ENCODE peak calls at places on chromosomes 1 and 21, in ten cellular contexts. One of them, this sample, is unnamed. For H3K9me3, the result is how much of the 10 kb centered on the place peaks cover.

GRCh38 chr1:242787968-242788367 is 263.5 kb upstream of the PLD5 start:
- DNase-seq in CD8-positive, alpha-beta memory T cell: no peak
- DNase-seq in Panc1: no peak
- DNase-seq in RWPE2: no peak
- DNase-seq in prostate gland: no peak
- DNase-seq in keratinocyte: no peak
- DNase-seq in CD4-positive, alpha-beta T cell: no peak
- DNase-seq in esophagus squamous epithelium: no peak
- DNase-seq in uterus: no peak
- DNase-seq in OCI-LY7: no peak
- DNase-seq in this sample: no peak

GRCh38 chr1:79005945-79006344 is 585 bp downstream of the ADGRL4 start:
- DNase-seq in CD8-positive, alpha-beta memory T cell: no peak
- DNase-seq in Panc1: no peak
- DNase-seq in RWPE2: no peak
- DNase-seq in prostate gland: no peak
- DNase-seq in keratinocyte: no peak
- DNase-seq in CD4-positive, alpha-beta T cell: no peak
- DNase-seq in esophagus squamous epithelium: no peak
- DNase-seq in uterus: no peak
- DNase-seq in OCI-LY7: no peak
- DNase-seq in this sample: no peak

GRCh38 chr1:19563336-19564097 is 78.2 kb upstream of the CAPZB start:
- DNase-seq in CD8-positive, alpha-beta memory T cell: no peak
- DNase-seq in Panc1: no peak
- DNase-seq in RWPE2: no peak
- DNase-seq in prostate gland: peak
- DNase-seq in keratinocyte: no peak
- DNase-seq in CD4-positive, alpha-beta T cell: no peak
- DNase-seq in esophagus squamous epithelium: no peak
- DNase-seq in uterus: peak
- DNase-seq in OCI-LY7: no peak
- DNase-seq in this sample: no peak

GRCh38 chr21:29114765-29115164 is 15.7 kb upstream of the MAP3K7CL start:
- DNase-seq in CD8-positive, alpha-beta memory T cell: no peak
- DNase-seq in Panc1: no peak
- DNase-seq in RWPE2: no peak
- DNase-seq in prostate gland: no peak
- DNase-seq in keratinocyte: no peak
- DNase-seq in CD4-positive, alpha-beta T cell: no peak
- DNase-seq in esophagus squamous epithelium: no peak
- DNase-seq in uterus: no peak
- DNase-seq in OCI-LY7: no peak
- DNase-seq in this sample: no peak

GRCh38 chr1:81834921-81835698 is 34.4 kb downstream of the ADGRL2 start:
- DNase-seq in CD8-positive, alpha-beta memory T cell: no peak
- DNase-seq in Panc1: no peak
- DNase-seq in RWPE2: no peak
- DNase-seq in prostate gland: peak
- DNase-seq in keratinocyte: no peak
- DNase-seq in CD4-positive, alpha-beta T cell: no peak
- DNase-seq in esophagus squamous epithelium: no peak
- DNase-seq in uterus: no peak
- DNase-seq in OCI-LY7: no peak
- DNase-seq in this sample: no peak

GRCh38 chr1:53956308-53957168 is 10.4 kb downstream of the LRRC42 start:
- DNase-seq in CD8-positive, alpha-beta memory T cell: no peak
- DNase-seq in Panc1: no peak
- DNase-seq in RWPE2: no peak
- DNase-seq in prostate gland: no peak
- DNase-seq in keratinocyte: no peak
- DNase-seq in CD4-positive, alpha-beta T cell: no peak
- DNase-seq in esophagus squamous epithelium: no peak
- DNase-seq in uterus: no peak
- DNase-seq in OCI-LY7: no peak
- DNase-seq in this sample: no peak

GRCh38 chr1:239308701-239309333 is 77.6 kb upstream of the CHRM3 start:
- DNase-seq in CD8-positive, alpha-beta memory T cell: no peak
- DNase-seq in Panc1: peak
- DNase-seq in RWPE2: no peak
- DNase-seq in prostate gland: no peak
- DNase-seq in keratinocyte: no peak
- DNase-seq in CD4-positive, alpha-beta T cell: peak
- DNase-seq in esophagus squamous epithelium: no peak
- DNase-seq in uterus: no peak
- DNase-seq in OCI-LY7: no peak
- DNase-seq in this sample: no peak

GRCh38 chr21:36509966-36510742 is 30.2 kb upstream of the CLDN14 start:
- DNase-seq in CD8-positive, alpha-beta memory T cell: no peak
- DNase-seq in Panc1: no peak
- DNase-seq in RWPE2: no peak
- DNase-seq in prostate gland: peak
- DNase-seq in keratinocyte: no peak
- DNase-seq in CD4-positive, alpha-beta T cell: no peak
- DNase-seq in esophagus squamous epithelium: no peak
- DNase-seq in uterus: no peak
- DNase-seq in OCI-LY7: no peak
- DNase-seq in this sample: no peak

GRCh38 chr21:37358392-37358791 is 8.2 kb upstream of the DYRK1A start:
- DNase-seq in CD8-positive, alpha-beta memory T cell: no peak
- DNase-seq in Panc1: no peak
- DNase-seq in RWPE2: no peak
- DNase-seq in prostate gland: no peak
- DNase-seq in keratinocyte: no peak
- DNase-seq in CD4-positive, alpha-beta T cell: no peak
- DNase-seq in esophagus squamous epithelium: no peak
- DNase-seq in uterus: no peak
- DNase-seq in OCI-LY7: no peak
- DNase-seq in this sample: no peak

GRCh38 chr21:46219591-46220239 is 8.9 kb downstream of the LSS start:
- DNase-seq in CD8-positive, alpha-beta memory T cell: no peak
- DNase-seq in Panc1: no peak
- DNase-seq in RWPE2: no peak
- DNase-seq in prostate gland: no peak
- DNase-seq in keratinocyte: no peak
- DNase-seq in CD4-positive, alpha-beta T cell: no peak
- DNase-seq in esophagus squamous epithelium: no peak
- DNase-seq in uterus: peak
- DNase-seq in OCI-LY7: no peak
- DNase-seq in this sample: no peak

GRCh38 chr1:175877939-175878730 is 134.7 kb upstream of the TNR start:
- DNase-seq in CD8-positive, alpha-beta memory T cell: no peak
- DNase-seq in Panc1: no peak
- DNase-seq in RWPE2: no peak
- DNase-seq in prostate gland: no peak
- DNase-seq in keratinocyte: no peak
- DNase-seq in CD4-positive, alpha-beta T cell: no peak
- DNase-seq in esophagus squamous epithelium: no peak
- DNase-seq in uterus: no peak
- DNase-seq in OCI-LY7: no peak
- DNase-seq in this sample: no peak

GRCh38 chr1:248348475-248348874 is at the start of gene OR14C36:
- DNase-seq in CD8-positive, alpha-beta memory T cell: no peak
- DNase-seq in Panc1: no peak
- DNase-seq in RWPE2: no peak
- DNase-seq in prostate gland: no peak
- DNase-seq in keratinocyte: no peak
- DNase-seq in CD4-positive, alpha-beta T cell: no peak
- DNase-seq in esophagus squamous epithelium: no peak
- DNase-seq in uterus: no peak
- DNase-seq in OCI-LY7: no peak
- DNase-seq in this sample: no peak

DNA sequence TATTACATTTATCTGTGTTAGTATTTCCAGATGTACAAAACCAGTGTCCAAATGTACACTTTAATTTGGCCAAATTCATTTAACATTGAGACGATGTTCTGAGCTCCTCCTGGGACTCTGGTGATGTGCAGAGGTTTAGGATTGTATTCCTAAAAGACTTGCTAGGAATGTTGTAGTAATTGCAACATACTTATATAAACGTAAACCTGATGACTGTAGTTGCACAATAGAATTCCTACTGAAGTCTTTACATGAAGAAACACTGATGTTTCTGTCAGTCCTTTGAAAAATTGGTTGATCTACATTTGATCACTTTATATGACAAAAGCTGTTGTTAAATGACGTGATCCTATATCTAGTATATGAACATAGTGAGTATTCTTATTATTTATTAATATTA is 5.1 kb upstream of the OR14C36 start:
- DNase-seq in CD8-positive, alpha-beta memory T cell: no peak
- DNase-seq in Panc1: no peak
- DNase-seq in RWPE2: no peak
- DNase-seq in prostate gland: no peak
- DNase-seq in keratinocyte: no peak
- DNase-seq in CD4-positive, alpha-beta T cell: no peak
- DNase-seq in esophagus squamous epithelium: no peak
- DNase-seq in uterus: no peak
- DNase-seq in OCI-LY7: no peak
- DNase-seq in this sample: no peak
- H3K9me3 ChIP-seq in CD8-positive, alpha-beta memory T cell: under half
- H3K9me3 ChIP-seq in Panc1: under half
- H3K9me3 ChIP-seq in RWPE2: under half
- H3K9me3 ChIP-seq in prostate gland: under half
- H3K9me3 ChIP-seq in keratinocyte: under half
- H3K9me3 ChIP-seq in CD4-positive, alpha-beta T cell: under half
- H3K9me3 ChIP-seq in esophagus squamous epithelium: under half
- H3K9me3 ChIP-seq in uterus: under half
- H3K9me3 ChIP-seq in OCI-LY7: under half
- H3K9me3 ChIP-seq in this sample: under half

DNA sequence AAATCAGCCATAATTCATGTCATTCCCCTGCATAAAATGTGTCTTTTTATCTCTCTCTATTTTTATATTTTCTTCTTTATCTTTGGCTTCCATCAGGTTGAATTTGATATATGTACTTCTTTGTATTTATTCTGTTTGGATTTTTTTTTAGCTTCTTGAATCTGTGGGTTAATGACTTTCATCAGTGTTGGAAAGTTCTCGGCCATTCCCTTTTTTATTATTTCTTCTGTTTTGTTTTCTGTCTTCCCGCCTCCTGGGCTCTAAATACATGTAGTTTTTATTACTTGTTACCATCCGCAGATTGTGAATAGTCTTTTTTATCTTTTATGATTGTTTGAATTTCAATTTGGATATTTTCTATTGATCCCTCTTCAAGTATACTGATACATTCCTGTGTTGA is 637.5 kb downstream of the NPHP4 start:
- DNase-seq in CD8-positive, alpha-beta memory T cell: no peak
- DNase-seq in Panc1: no peak
- DNase-seq in RWPE2: no peak
- DNase-seq in prostate gland: no peak
- DNase-seq in keratinocyte: no peak
- DNase-seq in CD4-positive, alpha-beta T cell: no peak
- DNase-seq in esophagus squamous epithelium: no peak
- DNase-seq in uterus: no peak
- DNase-seq in OCI-LY7: no peak
- DNase-seq in this sample: no peak
- H3K9me3 ChIP-seq in CD8-positive, alpha-beta memory T cell: under half
- H3K9me3 ChIP-seq in Panc1: under half
- H3K9me3 ChIP-seq in RWPE2: under half
- H3K9me3 ChIP-seq in prostate gland: under half
- H3K9me3 ChIP-seq in keratinocyte: under half
- H3K9me3 ChIP-seq in CD4-positive, alpha-beta T cell: under half
- H3K9me3 ChIP-seq in esophagus squamous epithelium: under half
- H3K9me3 ChIP-seq in uterus: under half
- H3K9me3 ChIP-seq in OCI-LY7: under half
- H3K9me3 ChIP-seq in this sample: under half

GRCh38 chr1:3342960-3343359 is 111.5 kb upstream of the ARHGEF16 start:
- DNase-seq in CD8-positive, alpha-beta memory T cell: no peak
- DNase-seq in Panc1: no peak
- DNase-seq in RWPE2: no peak
- DNase-seq in prostate gland: no peak
- DNase-seq in keratinocyte: no peak
- DNase-seq in CD4-positive, alpha-beta T cell: no peak
- DNase-seq in esophagus squamous epithelium: no peak
- DNase-seq in uterus: no peak
- DNase-seq in OCI-LY7: no peak
- DNase-seq in this sample: no peak

GRCh38 chr1:3338725-3339070 is 115.8 kb upstream of the ARHGEF16 start:
- DNase-seq in CD8-positive, alpha-beta memory T cell: no peak
- DNase-seq in Panc1: no peak
- DNase-seq in RWPE2: no peak
- DNase-seq in prostate gland: no peak
- DNase-seq in keratinocyte: no peak
- DNase-seq in CD4-positive, alpha-beta T cell: no peak
- DNase-seq in esophagus squamous epithelium: no peak
- DNase-seq in uterus: no peak
- DNase-seq in OCI-LY7: no peak
- DNase-seq in this sample: no peak

GRCh38 chr1:3340548-3341235 is 113.8 kb upstream of the ARHGEF16 start:
- DNase-seq in CD8-positive, alpha-beta memory T cell: no peak
- DNase-seq in Panc1: no peak
- DNase-seq in RWPE2: no peak
- DNase-seq in prostate gland: no peak
- DNase-seq in keratinocyte: no peak
- DNase-seq in CD4-positive, alpha-beta T cell: no peak
- DNase-seq in esophagus squamous epithelium: no peak
- DNase-seq in uterus: no peak
- DNase-seq in OCI-LY7: no peak
- DNase-seq in this sample: no peak

GRCh38 chr1:3339856-3340255 is 114.6 kb upstream of the ARHGEF16 start:
- DNase-seq in CD8-positive, alpha-beta memory T cell: no peak
- DNase-seq in Panc1: no peak
- DNase-seq in RWPE2: no peak
- DNase-seq in prostate gland: no peak
- DNase-seq in keratinocyte: no peak
- DNase-seq in CD4-positive, alpha-beta T cell: no peak
- DNase-seq in esophagus squamous epithelium: no peak
- DNase-seq in uterus: no peak
- DNase-seq in OCI-LY7: no peak
- DNase-seq in this sample: no peak

GRCh38 chr1:3341236-3341994 is 113.0 kb upstream of the ARHGEF16 start:
- DNase-seq in CD8-positive, alpha-beta memory T cell: no peak
- DNase-seq in Panc1: no peak
- DNase-seq in RWPE2: no peak
- DNase-seq in prostate gland: no peak
- DNase-seq in keratinocyte: no peak
- DNase-seq in CD4-positive, alpha-beta T cell: no peak
- DNase-seq in esophagus squamous epithelium: no peak
- DNase-seq in uterus: no peak
- DNase-seq in OCI-LY7: no peak
- DNase-seq in this sample: no peak
- H3K9me3 ChIP-seq in CD8-positive, alpha-beta memory T cell: under half
- H3K9me3 ChIP-seq in Panc1: under half
- H3K9me3 ChIP-seq in RWPE2: under half
- H3K9me3 ChIP-seq in prostate gland: under half
- H3K9me3 ChIP-seq in keratinocyte: under half
- H3K9me3 ChIP-seq in CD4-positive, alpha-beta T cell: under half
- H3K9me3 ChIP-seq in esophagus squamous epithelium: under half
- H3K9me3 ChIP-seq in uterus: under half
- H3K9me3 ChIP-seq in OCI-LY7: under half
- H3K9me3 ChIP-seq in this sample: under half

DNA sequence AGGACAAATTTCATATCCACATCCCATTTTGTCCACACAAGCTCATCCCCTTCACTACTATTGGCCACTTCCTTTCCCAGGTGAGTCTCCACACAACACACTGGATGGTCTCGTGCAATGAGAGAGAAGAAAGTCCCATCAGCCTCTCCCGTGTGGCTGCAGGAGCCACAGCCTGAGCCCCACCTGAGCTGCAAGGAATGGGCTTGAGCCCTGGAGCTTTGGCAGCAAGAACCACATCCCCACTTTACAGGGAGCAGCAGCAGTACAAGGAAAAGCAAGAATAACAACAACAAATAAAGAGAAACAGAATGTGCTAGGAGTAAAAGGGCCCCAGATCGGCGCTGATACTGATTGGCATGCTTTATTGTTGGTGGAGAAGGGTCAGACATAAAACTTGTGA is 117.7 kb downstream of the TPTE start:
- DNase-seq in CD8-positive, alpha-beta memory T cell: no peak
- DNase-seq in Panc1: no peak
- DNase-seq in RWPE2: no peak
- DNase-seq in prostate gland: no peak
- DNase-seq in keratinocyte: no peak
- DNase-seq in CD4-positive, alpha-beta T cell: no peak
- DNase-seq in esophagus squamous epithelium: no peak
- DNase-seq in uterus: no peak
- DNase-seq in OCI-LY7: no peak
- DNase-seq in this sample: no peak
- H3K9me3 ChIP-seq in CD8-positive, alpha-beta memory T cell: under half
- H3K9me3 ChIP-seq in Panc1: under half
- H3K9me3 ChIP-seq in RWPE2: under half
- H3K9me3 ChIP-seq in prostate gland: under half
- H3K9me3 ChIP-seq in keratinocyte: under half
- H3K9me3 ChIP-seq in CD4-positive, alpha-beta T cell: under half
- H3K9me3 ChIP-seq in esophagus squamous epithelium: under half
- H3K9me3 ChIP-seq in uterus: under half
- H3K9me3 ChIP-seq in OCI-LY7: under half
- H3K9me3 ChIP-seq in this sample: under half

This sample was measured in T-helper 17 cell.